ENCODE peak calls at places on chromosomes 13 and 19, in five cellular contexts. One of them, this sample, is unnamed.

GRCh38 chr13:79631260-79631659 is 150.3 kb downstream of the NDFIP2 start:
- DNase-seq in GM23248: peak; percentile 94
- DNase-seq in fibroblast of lung: peak; percentile 84
- DNase-seq in HCT116: peak; percentile 56
- DNase-seq in PC-3: peak; percentile 95
- DNase-seq in this sample: no peak

GRCh38 chr13:43546260-43546659 is 240.5 kb downstream of the ENOX1 start:
- DNase-seq in GM23248: no peak
- DNase-seq in fibroblast of lung: peak; percentile 38
- DNase-seq in HCT116: no peak
- DNase-seq in PC-3: no peak
- DNase-seq in this sample: no peak

GRCh38 chr13:46181799-46182490 is at the start of gene LCP1:
- DNase-seq in GM23248: no peak
- DNase-seq in fibroblast of lung: no peak
- DNase-seq in HCT116: no peak
- DNase-seq in PC-3: peak; percentile 83
- DNase-seq in this sample: no peak

GRCh38 chr13:39210961-39211534 is 172.8 kb downstream of the NHLRC3 start:
- DNase-seq in GM23248: peak; percentile 53
- DNase-seq in fibroblast of lung: no peak
- DNase-seq in HCT116: no peak
- DNase-seq in PC-3: no peak
- DNase-seq in this sample: no peak

GRCh38 chr19:30558793-30559192 is 186.6 kb downstream of the ZNF536 start:
- DNase-seq in GM23248: no peak
- DNase-seq in fibroblast of lung: no peak
- DNase-seq in HCT116: no peak
- DNase-seq in PC-3: no peak
- DNase-seq in this sample: no peak

GRCh38 chr19:28422791-28423650 is 789.9 kb downstream of the UQCRFS1 start:
- DNase-seq in GM23248: no peak
- DNase-seq in fibroblast of lung: no peak
- DNase-seq in HCT116: no peak
- DNase-seq in PC-3: no peak
- DNase-seq in this sample: no peak

GRCh38 chr19:29467824-29468401 is 57.9 kb upstream of the VSTM2B start:
- DNase-seq in GM23248: peak; percentile 30
- DNase-seq in fibroblast of lung: no peak
- DNase-seq in HCT116: peak; percentile 41
- DNase-seq in PC-3: peak; percentile 54
- DNase-seq in this sample: peak; percentile 60

GRCh38 chr13:89550842-89551422 is 1796.6 kb upstream of the MIR17HG start:
- DNase-seq in GM23248: no peak
- DNase-seq in fibroblast of lung: no peak
- DNase-seq in HCT116: no peak
- DNase-seq in PC-3: peak; percentile 37
- DNase-seq in this sample: no peak

GRCh38 chr13:25371608-25372274 is at the start of gene ATP8A2:
- DNase-seq in GM23248: peak; percentile 21
- DNase-seq in fibroblast of lung: no peak
- DNase-seq in HCT116: no peak
- DNase-seq in PC-3: no peak
- DNase-seq in this sample: peak; percentile 40

GRCh38 chr13:72652681-72653080 is 74.7 kb downstream of the MZT1 start:
- DNase-seq in GM23248: no peak
- DNase-seq in fibroblast of lung: no peak
- DNase-seq in HCT116: no peak
- DNase-seq in PC-3: peak; percentile 59
- DNase-seq in this sample: no peak

GRCh38 chr13:33494596-33495214 is 209.2 kb upstream of the STARD13 start:
- DNase-seq in GM23248: peak; percentile 68
- DNase-seq in fibroblast of lung: peak; percentile 87
- DNase-seq in HCT116: peak; percentile 64
- DNase-seq in PC-3: peak; percentile 86
- DNase-seq in this sample: no peak

GRCh38 chr19:900302-901111 is 7.2 kb downstream of the RNU6-9 start:
- DNase-seq in GM23248: no peak
- DNase-seq in fibroblast of lung: no peak
- DNase-seq in HCT116: no peak
- DNase-seq in PC-3: peak; percentile 23
- DNase-seq in this sample: peak; percentile 84

GRCh38 chr13:25756916-25757315 is 294.9 kb downstream of the SHISA2 start:
- DNase-seq in GM23248: no peak
- DNase-seq in fibroblast of lung: no peak
- DNase-seq in HCT116: no peak
- DNase-seq in PC-3: no peak
- DNase-seq in this sample: no peak

GRCh38 chr19:4694211-4694987 is 24.3 kb upstream of the MYDGF start:
- DNase-seq in GM23248: peak; percentile 85
- DNase-seq in fibroblast of lung: peak; percentile 98
- DNase-seq in HCT116: peak; percentile 93
- DNase-seq in PC-3: peak; percentile 100
- DNase-seq in this sample: no peak

GRCh38 chr13:107025991-107026390 is 458.1 kb upstream of the ARGLU1 start:
- DNase-seq in GM23248: no peak
- DNase-seq in fibroblast of lung: peak; percentile 77
- DNase-seq in HCT116: no peak
- DNase-seq in PC-3: peak; percentile 49
- DNase-seq in this sample: no peak

GRCh38 chr13:43191561-43191960 is 168.2 kb downstream of the DNAJC15 start:
- DNase-seq in GM23248: no peak
- DNase-seq in fibroblast of lung: no peak
- DNase-seq in HCT116: no peak
- DNase-seq in PC-3: no peak
- DNase-seq in this sample: no peak

GRCh38 chr13:50887153-50887552 is 22.4 kb upstream of the RNASEH2B start:
- DNase-seq in GM23248: no peak
- DNase-seq in fibroblast of lung: no peak
- DNase-seq in HCT116: no peak
- DNase-seq in PC-3: no peak
- DNase-seq in this sample: no peak

GRCh38 chr19:13024958-13025653 is 29.8 kb downstream of the NFIX start:
- DNase-seq in GM23248: peak; percentile 56
- DNase-seq in fibroblast of lung: no peak
- DNase-seq in HCT116: no peak
- DNase-seq in PC-3: peak; percentile 66
- DNase-seq in this sample: peak; percentile 71

GRCh38 chr13:33497146-33497845 is 211.7 kb upstream of the STARD13 start:
- DNase-seq in GM23248: peak; percentile 41
- DNase-seq in fibroblast of lung: peak; percentile 54
- DNase-seq in HCT116: no peak
- DNase-seq in PC-3: peak; percentile 64
- DNase-seq in this sample: no peak

GRCh38 chr13:79281335-79281734 is 124.7 kb downstream of the RBM26 start:
- DNase-seq in GM23248: no peak
- DNase-seq in fibroblast of lung: no peak
- DNase-seq in HCT116: no peak
- DNase-seq in PC-3: no peak
- DNase-seq in this sample: peak; percentile 73

DNA sequence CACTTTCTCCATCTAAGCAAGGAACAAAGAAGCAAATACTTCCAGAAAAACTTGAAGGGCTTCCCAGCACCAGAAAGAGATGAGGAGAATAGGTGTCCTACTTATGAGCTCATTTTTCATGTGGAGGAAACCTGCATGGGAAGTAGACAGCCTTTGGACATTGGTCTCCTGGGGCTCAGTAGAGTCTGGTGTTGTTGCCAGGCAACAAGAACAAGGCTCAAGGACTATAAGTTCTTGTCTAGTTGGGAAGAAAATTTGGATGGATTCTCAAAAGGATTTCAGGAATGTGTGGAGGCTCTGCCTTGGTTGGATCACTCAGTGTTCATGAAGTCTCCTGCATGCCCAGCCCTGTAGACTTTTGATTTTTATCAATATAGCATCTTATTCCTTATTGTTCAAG is 84.5 kb downstream of the MBNL2 start:
- DNase-seq in GM23248: no peak
- DNase-seq in fibroblast of lung: no peak
- DNase-seq in HCT116: no peak
- DNase-seq in PC-3: no peak
- DNase-seq in this sample: no peak
- H4K20me1 ChIP-seq in GM23248: no peaks in the 10 kb centered on the region
- H4K20me1 ChIP-seq in fibroblast of lung: no peaks in the 10 kb centered on the region
- H4K20me1 ChIP-seq in HCT116: no peaks in the 10 kb centered on the region
- H4K20me1 ChIP-seq in PC-3: no peaks in the 10 kb centered on the region
- H4K20me1 ChIP-seq in this sample: no peaks in the 10 kb centered on the region

GRCh38 chr19:41376998-41377365 is 649 bp downstream of the TMEM91 start:
- DNase-seq in GM23248: peak; percentile 29
- DNase-seq in fibroblast of lung: no peak
- DNase-seq in HCT116: no peak
- DNase-seq in PC-3: no peak
- DNase-seq in this sample: no peak

GRCh38 chr19:41371541-41371940 is 4.8 kb upstream of the TMEM91 start:
- DNase-seq in GM23248: no peak
- DNase-seq in fibroblast of lung: no peak
- DNase-seq in HCT116: no peak
- DNase-seq in PC-3: no peak
- DNase-seq in this sample: no peak

GRCh38 chr19:41373993-41374392 is 2.3 kb upstream of the TMEM91 start:
- DNase-seq in GM23248: peak; percentile 85
- DNase-seq in fibroblast of lung: peak; percentile 93
- DNase-seq in HCT116: no peak
- DNase-seq in PC-3: no peak
- DNase-seq in this sample: no peak

GRCh38 chr19:41377977-41378707 is 1.8 kb downstream of the TMEM91 start:
- DNase-seq in GM23248: no peak
- DNase-seq in fibroblast of lung: no peak
- DNase-seq in HCT116: no peak
- DNase-seq in PC-3: no peak
- DNase-seq in this sample: peak; percentile 73

DNA sequence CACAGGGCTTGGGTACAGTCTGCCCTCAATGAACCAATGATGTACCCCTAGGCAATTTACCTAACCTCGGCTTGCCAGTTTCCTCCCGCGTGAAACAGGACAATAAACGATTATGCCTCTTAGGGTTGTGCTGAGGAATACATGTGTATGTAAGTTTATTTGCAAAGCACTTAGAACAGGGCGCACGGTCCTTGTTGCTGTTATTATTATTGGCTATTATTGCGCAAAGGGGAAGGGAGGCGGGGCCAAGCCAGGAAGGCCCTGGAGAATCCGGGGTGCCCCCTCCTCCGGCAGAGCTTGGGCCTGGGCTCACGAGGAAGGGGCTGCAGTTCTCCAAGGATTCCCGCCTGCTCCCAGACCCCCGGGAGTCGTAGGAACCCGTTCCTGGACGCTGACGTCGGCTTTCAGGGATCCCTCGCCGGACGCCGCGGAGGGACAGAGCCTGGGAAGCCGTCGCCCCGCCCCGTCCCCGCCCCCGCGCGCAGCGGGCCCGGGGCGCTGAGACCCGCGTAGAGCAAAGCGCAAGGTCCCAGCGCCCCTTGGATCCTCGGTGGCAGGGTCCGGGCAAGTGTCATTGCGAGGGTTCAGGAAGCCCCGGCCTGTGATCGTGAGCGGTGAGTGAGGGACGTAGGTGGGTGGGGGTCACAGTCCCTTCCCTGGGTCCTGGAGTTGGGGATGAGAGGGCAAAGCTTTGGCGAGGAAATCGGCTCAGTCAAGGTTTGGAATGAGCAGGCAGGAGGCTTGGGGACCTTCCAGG is at the start of gene TMEM91:
- DNase-seq in GM23248: peak; percentile 63
- DNase-seq in fibroblast of lung: peak; percentile 44
- DNase-seq in HCT116: no peak
- DNase-seq in PC-3: no peak
- DNase-seq in this sample: peak; percentile 69
- H3K9ac ChIP-seq in GM23248: peak within 1 kb of the TSS; percentile 84
- H3K9ac ChIP-seq in fibroblast of lung: peak within 1 kb of the TSS; percentile 33
- H3K9ac ChIP-seq in HCT116: no peak within 1 kb of the TSS
- H3K9ac ChIP-seq in PC-3: no peak within 1 kb of the TSS
- H3K9ac ChIP-seq in this sample: peak within 1 kb of the TSS; percentile 45

DNA sequence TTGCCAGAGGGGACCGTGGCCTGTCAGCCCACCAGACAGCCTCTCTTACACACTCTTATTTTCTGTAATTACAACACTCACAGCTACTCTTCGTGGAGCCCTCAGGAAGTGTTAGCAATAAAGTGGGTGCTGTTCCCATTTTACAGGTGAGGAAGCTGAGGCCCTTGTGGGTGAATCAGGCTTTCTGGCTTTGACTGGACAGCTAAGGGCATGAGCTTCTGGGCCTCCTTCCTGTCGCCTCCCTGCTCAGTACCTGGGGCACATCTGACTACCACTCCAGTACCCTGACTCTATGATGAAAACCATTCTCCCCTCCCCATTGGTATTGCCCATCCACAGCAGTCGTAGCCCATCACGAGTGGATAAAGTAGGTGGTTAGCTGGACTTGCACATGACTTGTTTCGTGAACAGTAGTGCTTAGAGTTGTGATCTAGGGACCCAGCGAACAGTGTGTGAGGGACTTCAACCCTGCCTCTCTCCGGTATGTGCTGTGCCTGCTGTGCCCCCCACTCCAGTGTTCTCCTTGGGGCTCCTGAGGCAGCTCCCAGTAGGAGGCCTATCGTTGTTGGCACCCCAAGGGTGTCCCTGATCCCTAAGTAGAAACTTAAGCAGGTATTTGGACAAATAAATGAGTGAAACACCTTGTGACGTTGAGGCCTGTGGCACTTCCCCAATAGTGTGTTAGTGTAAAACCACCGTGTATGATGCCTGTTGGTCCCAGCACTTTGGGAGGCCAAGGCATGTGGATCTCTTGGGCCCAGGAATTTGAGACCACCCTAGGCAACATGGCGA is 38.6 kb downstream of the GATAD2A start:
- DNase-seq in GM23248: no peak
- DNase-seq in fibroblast of lung: no peak
- DNase-seq in HCT116: no peak
- DNase-seq in PC-3: no peak
- DNase-seq in this sample: no peak
- H4K20me1 ChIP-seq in GM23248: no peaks in the 10 kb centered on the region
- H4K20me1 ChIP-seq in fibroblast of lung: no peaks in the 10 kb centered on the region
- H4K20me1 ChIP-seq in HCT116: peaks cover 15% of the 10 kb centered on the region
- H4K20me1 ChIP-seq in PC-3: peaks cover 40% of the 10 kb centered on the region
- H4K20me1 ChIP-seq in this sample: no peaks in the 10 kb centered on the region

DNA sequence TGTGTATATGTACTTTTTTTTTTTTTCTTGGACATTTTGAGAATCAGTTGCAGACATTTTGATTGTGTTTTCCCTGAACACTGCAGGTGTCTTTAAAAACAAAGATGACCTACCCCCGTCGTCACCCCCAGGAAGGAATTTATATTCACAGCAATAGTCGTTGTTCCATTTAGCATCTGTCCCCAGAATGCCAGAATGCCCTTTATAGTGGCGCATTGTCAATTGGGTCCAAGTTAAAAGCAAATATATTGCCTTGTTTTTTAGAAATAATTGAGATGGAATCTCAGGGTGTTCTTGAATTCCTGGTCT is 1.8 kb upstream of the RNF225 start:
- DNase-seq in GM23248: no peak
- DNase-seq in fibroblast of lung: no peak
- DNase-seq in HCT116: no peak
- DNase-seq in PC-3: no peak
- DNase-seq in this sample: no peak
- H3K9ac ChIP-seq in GM23248: no peak overlapping the region
- H3K9ac ChIP-seq in fibroblast of lung: no peak overlapping the region
- H3K9ac ChIP-seq in HCT116: no peak overlapping the region
- H3K9ac ChIP-seq in PC-3: no peak overlapping the region
- H3K9ac ChIP-seq in this sample: no peak overlapping the region